ENCODE peak calls at places on chromosomes 7 and 10, in six cellular contexts. F, H, G, C, Z and Q are unnamed samples.

GRCh38 chr10:70803768-70804423 is 11.9 kb upstream of the SGPL1 start:
- DNase-seq in C (no peak), G (no peak), Z (no peak), F (no peak), H (no peak), Q (no peak)

GRCh38 chr7:88289505-88290129 is 17.1 kb downstream of the STEAP4 start:
- DNase-seq in G (no peak), Z (no peak), F (no peak), H (no peak), C (peak), Q (no peak)

GRCh38 chr7:22444181-22444966 is 55.6 kb downstream of the STEAP1B start:
- DNase-seq in F (peak), Z (no peak), G (no peak), C (no peak), H (no peak), Q (peak)

GRCh38 chr10:79385804-79386531 is 38.7 kb downstream of the PPIF start:
- DNase-seq in Z (no peak), C (no peak), F (peak), G (peak), H (no peak), Q (peak)

GRCh38 chr7:68688416-68689086 is 909.7 kb upstream of the AUTS2 start:
- DNase-seq in Z (no peak), G (no peak), H (no peak), F (no peak), C (no peak), Q (no peak)

GRCh38 chr10:78319841-78320240 is 286.2 kb downstream of the RPS24 start:
- DNase-seq in H (no peak), G (no peak), C (no peak), Z (no peak), F (peak), Q (no peak)

GRCh38 chr10:37206132-37206531 is 80.7 kb downstream of the ANKRD30A start:
- DNase-seq in Z (no peak), H (no peak), F (no peak), C (no peak), G (no peak), Q (no peak)

GRCh38 chr10:69340695-69341094 is 62.4 kb downstream of the HK1 start:
- DNase-seq in Z (no peak), H (no peak), F (no peak), C (no peak), G (no peak), Q (no peak)

GRCh38 chr7:28570970-28571288 is 158.6 kb downstream of the CREB5 start:
- DNase-seq in H (peak), G (no peak), C (no peak), F (no peak), Z (no peak), Q (no peak)

GRCh38 chr10:35613597-35614226 is 8.6 kb downstream of the GJD4 start:
- DNase-seq in H (peak), F (no peak), C (no peak), G (no peak), Z (peak), Q (no peak)

GRCh38 chr7:5692845-5693278 is 88.6 kb downstream of the RNF216 start:
- DNase-seq in G (no peak), Z (peak), C (no peak), F (no peak), H (peak), Q (no peak)

GRCh38 chr10:130357226-130357625 is 221.0 kb downstream of the GLRX3 start:
- DNase-seq in G (no peak), Z (no peak), H (no peak), F (peak), C (no peak), Q (no peak)

GRCh38 chr10:131907679-131908078 is 6.9 kb downstream of the PPP2R2D start:
- DNase-seq in F (no peak), H (no peak), C (no peak), Z (no peak), G (no peak), Q (no peak)

GRCh38 chr10:132817701-132818211 is 31.8 kb upstream of the NKX6-2 start:
- DNase-seq in Z (no peak), G (no peak), C (no peak), H (no peak), F (no peak), Q (no peak)

GRCh38 chr7:44292876-44293560 is 32.4 kb downstream of the CAMK2B start:
- DNase-seq in F (peak), C (no peak), Z (no peak), H (no peak), G (peak), Q (no peak)

GRCh38 chr7:50835156-50835555 is 52.5 kb upstream of the GRB10 start:
- DNase-seq in G (no peak), H (no peak), F (no peak), Z (no peak), C (no peak), Q (no peak)

GRCh38 chr10:12418000-12418399 is 68.7 kb downstream of the CAMK1D start:
- DNase-seq in Z (peak), H (peak), G (peak), C (no peak), F (peak), Q (no peak)

GRCh38 chr7:114502454-114503254 is 88.0 kb downstream of the FOXP2 start:
- DNase-seq in H (peak), C (no peak), F (no peak), G (no peak), Z (peak), Q (no peak)

GRCh38 chr10:72414642-72415041 is 59.9 kb upstream of the DNAJB12 start:
- DNase-seq in Z (no peak), C (no peak), H (no peak), F (no peak), G (no peak), Q (no peak)

GRCh38 chr7:14717711-14718304 is 184.7 kb downstream of the DGKB start:
- DNase-seq in F (no peak), C (no peak), G (no peak), H (peak), Z (peak), Q (no peak)

GRCh38 chr10:26367771-26368170 is 70.4 kb upstream of the APBB1IP start:
- DNase-seq in G (peak), Z (peak), C (no peak), F (no peak), H (no peak), Q (no peak)

GRCh38 chr7:14340415-14341079 is 351.1 kb upstream of the ETV1 start:
- DNase-seq in F (no peak), C (no peak), Z (no peak), H (no peak), G (no peak), Q (no peak)

GRCh38 chr10:14474656-14475055 is 143.9 kb upstream of the FRMD4A start:
- DNase-seq in Z (no peak), G (no peak), F (no peak), H (peak), C (no peak), Q (no peak)

GRCh38 chr10:101131962-101132635 is 999 bp downstream of the TLX1 start:
- DNase-seq in H (no peak), Z (no peak), F (no peak), G (no peak), C (no peak), Q (no peak)

GRCh38 chr10:7405637-7406036 is 5.2 kb downstream of the SFMBT2 start:
- DNase-seq in F (no peak), Z (no peak), H (no peak), G (no peak), C (no peak), Q (no peak)

GRCh38 chr10:80535671-80536360 is 1.9 kb upstream of the SH2D4B start:
- DNase-seq in H (no peak), G (peak), F (peak), C (peak), Z (peak), Q (peak)

GRCh38 chr7:108308913-108309312 is 147.3 kb downstream of the NRCAM start:
- DNase-seq in H (no peak), Z (peak), G (no peak), F (no peak), C (no peak), Q (no peak)

GRCh38 chr10:43322321-43322720 is 49.1 kb upstream of the FXYD4 start:
- DNase-seq in F (no peak), G (no peak), C (no peak), H (no peak), Z (no peak), Q (peak)

GRCh38 chr10:103666109-103666508 is 172.6 kb downstream of the NEURL1 start:
- DNase-seq in G (no peak), H (peak), Z (peak), C (peak), F (no peak), Q (peak)

GRCh38 chr10:78207216-78207615 is 173.6 kb downstream of the RPS24 start:
- DNase-seq in F (no peak), Z (no peak), C (no peak), G (no peak), H (no peak), Q (no peak)

GRCh38 chr10:76632158-76633051 is 1005.2 kb downstream of the KCNMA1 start:
- DNase-seq in Z (no peak), C (peak), H (no peak), G (no peak), F (peak), Q (peak)
- TF ChIP-seq CTCF in Z (peak), C (peak), H (peak), G (peak), F (peak), Q (no peak)

GRCh38 chr7:124790645-124791044 is 25.1 kb upstream of the GPR37 start:
- DNase-seq in H (no peak), C (no peak), G (no peak), F (no peak), Z (no peak), Q (no peak)
- H3K4me3 ChIP-seq in H (no peak), C (no peak), G (no peak), F (no peak), Z (no peak), Q (no peak)

GRCh38 chr10:98028168-98028770 is 2.2 kb downstream of the CRTAC1 start:
- DNase-seq in C (peak), G (peak), Z (peak), H (peak), F (peak), Q (peak)

GRCh38 chr10:98030991-98031431 is 590 bp upstream of the CRTAC1 start:
- DNase-seq in C (no peak), F (no peak), H (no peak), G (no peak), Z (no peak), Q (no peak)

GRCh38 chr10:98029149-98030092 is 1.0 kb downstream of the CRTAC1 start:
- DNase-seq in C (no peak), G (no peak), H (no peak), Z (no peak), F (no peak), Q (no peak)

GRCh38 chr10:98031440-98031839 is 1.0 kb upstream of the CRTAC1 start:
- DNase-seq in C (no peak), H (no peak), F (no peak), Z (no peak), G (no peak), Q (no peak)

GRCh38 chr10:98030093-98030821 is at the start of gene CRTAC1:
- DNase-seq in G (peak), H (no peak), F (no peak), Z (no peak), C (no peak), Q (peak)
- TF ChIP-seq CTCF in G (no peak), H (no peak), F (no peak), Z (no peak), C (no peak), Q (no peak)

GRCh38 chr7:47451851-47452205 is 130.1 kb downstream of the TNS3 start:
- DNase-seq in Z (peak), H (peak), C (no peak), F (no peak), G (no peak), Q (no peak)
- H3K4me3 ChIP-seq in Z (no peak), H (no peak), C (no peak), F (peak), G (no peak), Q (no peak)

GRCh38 chr10:44733743-44734488 is 177.2 kb upstream of the TMEM72 start:
- DNase-seq in H (no peak), C (no peak), Z (peak), G (no peak), F (no peak), Q (no peak)
- TF ChIP-seq CTCF in H (peak), C (peak), Z (peak), G (peak), F (no peak), Q (no peak)

DNA sequence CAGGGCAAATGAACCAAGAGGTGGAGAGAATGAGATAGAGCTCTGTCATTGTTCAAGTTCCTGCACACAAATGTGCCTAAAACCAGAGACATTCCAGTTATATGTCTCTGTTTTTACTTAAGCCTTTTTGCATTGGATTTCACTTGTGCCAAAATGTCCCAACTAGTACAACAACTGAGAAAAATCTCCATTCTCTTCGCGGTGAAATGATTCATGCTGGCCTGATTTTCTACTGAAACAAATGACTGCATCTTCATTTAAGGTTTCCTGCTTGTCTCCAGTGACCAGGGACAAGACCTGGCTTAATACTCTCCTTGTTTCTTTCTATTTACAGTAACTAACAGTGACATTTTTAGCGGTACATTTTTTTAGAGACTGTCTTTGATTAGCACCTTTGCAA is 714.9 kb downstream of the KCNMA1 start:
- DNase-seq in F (no peak), G (no peak), Z (no peak), C (no peak), H (no peak), Q (no peak)
- H3K4me3 ChIP-seq in F (no peak), G (no peak), Z (no peak), C (no peak), H (no peak), Q (no peak)

GRCh38 chr7:41891967-41892755 is 189.3 kb upstream of the INHBA start:
- DNase-seq in H (no peak), F (no peak), C (no peak), Z (no peak), G (no peak), Q (no peak)
- TF ChIP-seq CTCF in H (no peak), F (no peak), C (peak), Z (no peak), G (no peak), Q (no peak)

GRCh38 chr10:86756511-86757109 is at the start of gene BMPR1A:
- DNase-seq in Z (no peak), C (no peak), F (peak), H (peak), G (peak), Q (no peak)

GRCh38 chr10:86757110-86757790 is 831 bp downstream of the BMPR1A start:
- DNase-seq in Z (peak), F (peak), H (peak), G (peak), C (peak), Q (peak)

GRCh38 chr10:86755740-86756510 is 494 bp upstream of the BMPR1A start:
- DNase-seq in F (peak), Z (peak), C (peak), G (peak), H (peak), Q (peak)

GRCh38 chr10:86759073-86759672 is 2.8 kb downstream of the BMPR1A start:
- DNase-seq in G (no peak), C (no peak), Z (peak), H (peak), F (no peak), Q (no peak)

DNA sequence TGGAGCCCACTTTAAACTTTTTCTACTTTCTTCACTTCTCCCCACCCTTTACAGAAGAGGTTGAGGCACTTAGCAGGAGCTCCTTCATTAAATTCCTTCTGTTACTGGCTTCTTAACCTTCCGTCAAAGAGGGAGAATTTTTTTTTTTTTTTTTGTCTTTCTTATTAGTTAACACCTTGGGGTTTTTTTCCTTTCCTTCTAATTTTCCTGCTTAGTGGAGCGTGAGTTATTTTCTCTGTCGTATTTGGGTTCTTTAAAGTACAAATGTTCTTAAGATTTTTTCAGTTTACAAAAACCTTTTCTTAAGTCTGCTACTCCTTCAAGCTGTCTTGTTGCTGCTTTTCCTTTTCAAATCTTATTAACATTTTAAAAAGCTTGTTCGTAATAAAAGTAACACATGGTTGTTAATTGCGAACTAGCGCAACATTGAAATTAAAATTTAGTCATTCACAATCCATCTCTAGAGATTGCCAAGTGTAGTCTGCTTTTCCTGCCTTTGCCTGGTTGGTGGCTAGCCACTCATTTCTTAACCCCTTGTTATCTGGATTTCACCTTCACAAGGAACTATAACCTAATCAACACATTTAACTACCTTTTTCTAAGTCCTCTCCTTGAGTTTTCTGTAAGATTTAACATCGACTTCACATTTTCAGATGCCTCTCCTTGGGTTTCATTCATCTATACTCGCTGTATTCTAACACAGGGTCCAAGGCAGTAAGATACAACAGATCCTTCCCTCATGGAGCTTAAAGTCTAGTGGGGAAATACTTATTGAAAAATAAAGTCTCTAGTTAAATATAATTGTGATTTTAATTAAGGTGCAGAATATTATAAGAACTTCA is 2.0 kb downstream of the BMPR1A start:
- DNase-seq in H (peak), Z (peak), C (no peak), G (no peak), F (no peak), Q (no peak)
- H3K4me3 ChIP-seq in H (peak), Z (peak), C (peak), G (peak), F (no peak), Q (no peak)